ENCODE peak calls at places on chromosomes 3 and 15, in five cellular contexts. L is HuH-7.5; I is heart left ventricle; H is CD8-positive, alpha-beta T cell; Z is CD8-positive, alpha-beta memory T cell. P is an unnamed sample.
A peak's percentile ranks its signal among the peaks of the same experiment; 100 is the strongest.

GRCh38 chr3:98563661-98564281 is 29.6 kb downstream of the CPOX start:
- DNase-seq in L (no peak), I (no peak), H (no peak), Z (peak; percentile 18), P (no peak)

GRCh38 chr15:90598053-90598577 is 68.4 kb downstream of the CRTC3 start:
- DNase-seq in L (peak; percentile 60), I (peak; percentile 56), H (no peak), Z (no peak), P (peak; percentile 40)

GRCh38 chr3:165895919-165896318 is 58.7 kb upstream of the BCHE start:
- DNase-seq in L (no peak), I (no peak), H (no peak), Z (no peak), P (peak; percentile 37)

GRCh38 chr3:194040501-194041273 is 95.3 kb upstream of the HES1 start:
- DNase-seq in L (no peak), I (no peak), H (no peak), Z (no peak), P (no peak)

GRCh38 chr15:94327356-94327936 is 96.1 kb downstream of the MCTP2 start:
- DNase-seq in L (no peak), I (no peak), H (no peak), Z (no peak), P (peak; percentile 29)

GRCh38 chr3:104952587-104952986 is 414.1 kb upstream of the ALCAM start:
- DNase-seq in L (no peak), I (no peak), H (no peak), Z (no peak), P (no peak)

GRCh38 chr3:133428552-133428951 is 28.7 kb downstream of the BFSP2 start:
- DNase-seq in L (no peak), I (no peak), H (no peak), Z (no peak), P (no peak)

GRCh38 chr3:169026543-169027181 is 636.9 kb downstream of the MECOM start:
- DNase-seq in L (no peak), I (no peak), H (no peak), Z (no peak), P (peak; percentile 1)

GRCh38 chr15:72288796-72289596 is 16.6 kb upstream of the PARP6 start:
- DNase-seq in L (no peak), I (no peak), H (no peak), Z (no peak), P (no peak)

GRCh38 chr3:173993299-173993698 is 595.8 kb downstream of the NLGN1 start:
- DNase-seq in L (no peak), I (no peak), H (no peak), Z (no peak), P (peak; percentile 1)

GRCh38 chr3:172194702-172195392 is 155.5 kb downstream of the FNDC3B start:
- DNase-seq in L (peak; percentile 24), I (no peak), H (no peak), Z (no peak), P (no peak)

GRCh38 chr3:107987036-107987557 is 103.7 kb downstream of the CD47 start:
- DNase-seq in L (peak; percentile 32), I (peak; percentile 74), H (no peak), Z (no peak), P (peak; percentile 46)

GRCh38 chr15:25715536-25716413 is 147.4 kb downstream of the ATP10A start:
- DNase-seq in L (no peak), I (no peak), H (no peak), Z (no peak), P (no peak)

GRCh38 chr3:63656791-63657190 is 4.3 kb downstream of the SNTN start:
- DNase-seq in L (no peak), I (no peak), H (no peak), Z (no peak), P (no peak)

GRCh38 chr3:72488736-72489030 is 359.6 kb downstream of the SHQ1 start:
- DNase-seq in L (no peak), I (no peak), H (no peak), Z (no peak), P (no peak)